ENCODE peak calls at places on chromosomes 12 and 14, in five cellular contexts. L is lower lobe of right lung, F is HCT116, R is uterus, A is GM23248. D is an unnamed sample.

GRCh38 chr12:130775953-130776856 is 60.1 kb upstream of the RIMBP2 start:
- DNase-seq in A (peak; percentile 94), F (peak; percentile 26), R (peak; percentile 28), L (no peak), D (no peak)

GRCh38 chr14:86739761-86740160 is 1209.8 kb downstream of the FLRT2 start:
- DNase-seq in R (no peak), A (no peak), L (no peak), F (no peak), D (no peak)

GRCh38 chr12:78181544-78182162 is 351.0 kb downstream of the NAV3 start:
- DNase-seq in R (no peak), L (no peak), A (peak; percentile 41), F (no peak), D (no peak)

GRCh38 chr12:3085341-3086125 is 8.4 kb downstream of the TSPAN9 start:
- DNase-seq in A (no peak), L (no peak), F (no peak), R (no peak), D (no peak)

GRCh38 chr14:92039073-92039719 is 663 bp downstream of the TRIP11 start:
- DNase-seq in R (no peak), L (no peak), A (peak; percentile 77), F (peak; percentile 49), D (peak; percentile 78)

GRCh38 chr14:56244138-56244789 is 126.1 kb downstream of the PELI2 start:
- DNase-seq in A (peak; percentile 91), L (no peak), R (no peak), F (no peak), D (no peak)

GRCh38 chr12:65673732-65674131 is 150.6 kb upstream of the HMGA2 start:
- DNase-seq in F (no peak), A (peak; percentile 48), R (no peak), L (no peak), D (no peak)

GRCh38 chr12:30108666-30109065 is 324.9 kb upstream of the TMTC1 start:
- DNase-seq in A (no peak), L (no peak), R (no peak), F (no peak), D (no peak)

GRCh38 chr12:48851883-48852733 is at the start of gene DDX23:
- DNase-seq in R (peak; percentile 91), L (peak; percentile 96), F (peak; percentile 91), A (peak; percentile 99), D (peak; percentile 96)

GRCh38 chr14:90696728-90697127 is 119.5 kb downstream of the TTC7B start:
- DNase-seq in F (no peak), A (no peak), L (no peak), R (no peak), D (no peak)

GRCh38 chr14:43735926-43736325 is 771.2 kb downstream of the FSCB start:
- DNase-seq in L (no peak), F (no peak), R (no peak), A (no peak), D (no peak)

GRCh38 chr12:46680506-46680905 is 145.3 kb downstream of the SLC38A4 start:
- DNase-seq in L (no peak), F (no peak), R (no peak), A (no peak), D (no peak)

GRCh38 chr14:61565836-61566536 is 129.3 kb upstream of the HIF1A start:
- DNase-seq in F (no peak), R (no peak), A (peak; percentile 91), L (no peak), D (no peak)

GRCh38 chr12:57581802-57582201 is 9.2 kb upstream of the PIP4K2C start:
- DNase-seq in L (no peak), F (no peak), A (no peak), R (no peak), D (no peak)

GRCh38 chr12:122422769-122423257 is 344 bp upstream of the CLIP1 start:
- DNase-seq in R (peak; percentile 37), L (peak; percentile 46), A (peak; percentile 85), F (no peak), D (peak; percentile 51)

GRCh38 chr12:120630139-120630895 is 10.1 kb upstream of the CABP1 start:
- DNase-seq in A (peak; percentile 17), R (no peak), L (no peak), F (no peak), D (no peak)

GRCh38 chr12:50351120-50352043 is 45.0 kb downstream of the FAM186A start:
- DNase-seq in R (peak; percentile 31), A (peak; percentile 8), F (no peak), L (no peak), D (no peak)

GRCh38 chr14:94011795-94012194 is 14.3 kb upstream of the OTUB2 start:
- DNase-seq in L (no peak), A (peak; percentile 59), F (no peak), R (no peak), D (no peak)

GRCh38 chr14:23352506-23353432 is at the start of gene SLC22A17:
- DNase-seq in L (peak; percentile 68), R (peak; percentile 87), F (peak; percentile 13), A (peak; percentile 97), D (peak; percentile 47)

GRCh38 chr12:10140001-10140400 is 10.0 kb upstream of the CLEC7A start:
- DNase-seq in F (peak; percentile 44), A (peak; percentile 80), L (no peak), R (no peak), D (peak; percentile 72)

GRCh38 chr12:85872497-85873091 is 1.5 kb upstream of the NTS start:
- DNase-seq in A (peak; percentile 73), L (no peak), F (peak; percentile 50), R (no peak), D (peak; percentile 80)

GRCh38 chr14:22819191-22819988 is 4.2 kb upstream of the SLC7A7 start:
- DNase-seq in A (peak; percentile 84), R (no peak), F (no peak), L (no peak), D (no peak)

GRCh38 chr14:59303216-59303615 is 114.7 kb downstream of the DAAM1 start:
- DNase-seq in A (peak; percentile 69), L (no peak), R (no peak), F (no peak), D (peak; percentile 12)

GRCh38 chr14:75939200-75939599 is 42.6 kb downstream of the TGFB3 start:
- DNase-seq in R (no peak), A (no peak), F (no peak), L (no peak), D (no peak)
- H3K4me3 ChIP-seq in R (no peak overlapping the region), A (no peak overlapping the region), F (no peak overlapping the region), L (no peak overlapping the region), D (no peak overlapping the region)

DNA sequence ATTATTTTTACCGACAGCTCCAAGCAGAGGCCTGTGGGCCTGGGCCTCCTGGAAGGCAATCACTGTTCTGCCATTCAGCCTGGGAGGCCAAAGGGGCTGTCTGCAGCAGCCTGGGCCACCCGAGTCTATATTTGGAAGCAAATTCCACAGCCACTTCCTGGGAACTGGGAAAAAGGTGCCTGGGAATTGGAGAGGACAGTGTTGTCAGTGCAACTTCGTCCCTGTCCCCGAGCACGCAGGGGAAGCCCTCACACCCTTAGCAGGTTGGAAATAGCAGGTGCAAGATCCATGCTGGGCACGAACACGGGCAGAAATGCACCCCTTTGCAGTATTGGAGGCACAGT is 9.6 kb upstream of the TBX5 start:
- DNase-seq in R (no peak), A (no peak), F (no peak), L (no peak), D (no peak)
- H3K27me3 ChIP-seq in R (peaks cover 62% of the 10 kb centered on the region), A (no peaks in the 10 kb centered on the region), F (peaks cover 32% of the 10 kb centered on the region), L (peaks cover 65% of the 10 kb centered on the region), D (no peaks in the 10 kb centered on the region)

GRCh38 chr12:52245259-52245961 is 12.4 kb downstream of the KRT7 start:
- DNase-seq in L (no peak), F (no peak), A (no peak), R (no peak), D (no peak)

GRCh38 chr12:52243774-52244614 is 11.0 kb downstream of the KRT7 start:
- DNase-seq in A (peak; percentile 95), R (peak; percentile 67), F (no peak), L (peak; percentile 87), D (no peak)

GRCh38 chr12:52243264-52243773 is 10.3 kb downstream of the KRT7 start:
- DNase-seq in L (no peak), R (no peak), A (peak; percentile 27), F (no peak), D (no peak)

GRCh38 chr12:52245962-52246577 is 13.0 kb downstream of the KRT7 start:
- DNase-seq in A (no peak), R (no peak), L (no peak), F (no peak), D (no peak)

DNA sequence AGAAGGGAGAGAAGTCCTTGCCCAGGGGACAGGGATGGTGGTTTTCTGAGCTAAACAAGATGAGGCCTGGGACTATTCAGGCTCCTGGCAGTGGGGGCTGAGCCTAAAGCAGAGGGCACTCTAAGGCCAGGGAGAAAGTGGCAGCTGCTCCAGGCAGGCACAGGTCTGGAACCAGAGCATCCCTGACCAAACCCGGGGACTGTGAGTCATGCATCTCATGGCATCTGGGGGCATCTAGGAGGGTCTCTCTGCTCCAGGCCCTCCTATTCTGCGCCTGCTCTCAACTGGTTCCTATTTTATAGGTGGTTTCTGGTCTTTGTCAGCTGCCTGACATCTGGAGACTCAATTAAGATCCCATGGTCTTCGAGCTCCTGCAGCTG is 11.6 kb downstream of the KRT7 start:
- DNase-seq in F (no peak), L (no peak), R (no peak), A (no peak), D (no peak)
- H3K4me1 ChIP-seq in F (peaks cover 92% of the 10 kb centered on the region), L (peaks cover 43% of the 10 kb centered on the region), R (peaks cover 4% of the 10 kb centered on the region), A (peaks cover 28% of the 10 kb centered on the region), D (peaks cover 8% of the 10 kb centered on the region)

DNA sequence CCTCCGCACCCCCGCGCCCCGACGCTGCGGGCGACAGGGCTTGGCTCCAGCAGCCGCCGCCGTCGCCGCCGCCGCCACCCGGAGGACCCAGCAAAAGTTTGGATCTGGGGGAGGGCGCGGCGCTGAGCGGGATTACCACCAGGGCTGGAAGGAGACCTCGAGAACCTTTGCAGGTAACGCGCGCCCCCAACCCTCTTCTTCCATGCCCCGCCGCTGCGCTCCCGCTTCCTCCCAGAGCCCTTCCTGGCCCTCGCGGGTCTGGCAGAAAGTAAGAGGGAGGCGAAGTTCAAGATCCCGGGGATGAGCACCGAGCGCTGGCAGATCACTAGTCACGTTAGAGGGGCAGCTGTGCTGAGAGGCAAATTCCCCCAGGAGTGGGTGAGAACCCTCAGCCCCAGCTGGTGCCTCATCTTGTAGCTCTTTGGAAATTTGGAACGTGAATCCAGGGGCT is 3.9 kb downstream of the FLRT2 start:
- DNase-seq in A (peak; percentile 63), R (peak; percentile 18), L (peak; percentile 42), F (no peak), D (peak; percentile 60)
- H3K4me3 ChIP-seq in A (peak overlapping the region; percentile 96), R (peak overlapping the region; percentile 83), L (peak overlapping the region; percentile 58), F (no peak overlapping the region), D (peak overlapping the region; percentile 74)

DNA sequence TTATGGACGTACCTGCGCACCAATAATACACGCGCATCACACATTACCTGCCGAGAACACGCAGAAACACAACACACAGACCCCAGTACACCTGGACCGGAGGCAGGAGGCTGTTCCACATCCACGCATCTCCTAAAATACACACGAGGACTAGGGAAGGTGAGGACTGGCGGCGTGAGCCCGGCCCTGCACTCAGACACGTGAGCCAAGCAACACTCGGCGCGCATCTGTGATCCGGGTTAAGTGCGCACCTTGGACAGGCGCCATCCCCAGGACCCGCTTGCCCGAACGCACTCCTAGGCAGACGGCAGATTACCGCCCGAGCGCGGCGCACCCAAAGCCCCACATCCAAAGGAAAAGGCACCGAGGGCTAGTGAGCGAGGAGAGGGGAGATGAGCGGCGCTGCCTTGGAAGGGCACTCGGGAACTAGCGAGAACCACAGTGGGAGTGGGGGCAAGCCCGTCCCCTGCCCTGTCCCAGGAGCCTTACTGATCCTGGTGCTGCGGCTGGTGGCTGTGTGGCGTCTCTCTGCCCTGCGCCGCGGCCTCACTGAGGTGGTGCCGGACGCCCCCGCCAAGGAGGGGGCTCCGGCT is 417 bp downstream of the GLS2 start:
- DNase-seq in L (peak; percentile 68), A (peak; percentile 48), F (no peak), R (peak; percentile 39), D (no peak)
- H3K27me3 ChIP-seq in L (no peaks in the 10 kb centered on the region), A (peaks cover 17% of the 10 kb centered on the region), F (peaks cover 6% of the 10 kb centered on the region), R (no peaks in the 10 kb centered on the region), D (no peaks in the 10 kb centered on the region)

GRCh38 chr14:101963611-101964296 is 619 bp upstream of the DYNC1H1 start:
- DNase-seq in A (no peak), F (no peak), L (no peak), R (peak; percentile 27), D (no peak)
- H3K4me1 ChIP-seq in A (peaks cover 40% of the 10 kb centered on the region), F (peaks cover 49% of the 10 kb centered on the region), L (peaks cover 56% of the 10 kb centered on the region), R (no peaks in the 10 kb centered on the region), D (peaks cover 10% of the 10 kb centered on the region)

D was measured in HAP-1.